ENCODE peak calls at places on chromosomes 16 and 17, in eight cellular contexts. One of them, this sample, is unnamed. For H3K4me1, the result is how much of the 10 kb centered on the place peaks cover.

GRCh38 chr16:49382916-49383315 is 9.3 kb downstream of the C16orf78 start:
- DNase-seq in breast epithelium: no peak
- DNase-seq in stomach: no peak
- DNase-seq in GM23338: peak
- DNase-seq in GM12878: no peak
- DNase-seq in upper lobe of left lung: no peak
- DNase-seq in esophagus muscularis mucosa: peak
- DNase-seq in sigmoid colon: no peak
- DNase-seq in this sample: peak

GRCh38 chr16:23907457-23907902 is 71.7 kb downstream of the PRKCB start:
- DNase-seq in breast epithelium: no peak
- DNase-seq in stomach: no peak
- DNase-seq in GM23338: no peak
- DNase-seq in GM12878: no peak
- DNase-seq in upper lobe of left lung: no peak
- DNase-seq in esophagus muscularis mucosa: no peak
- DNase-seq in sigmoid colon: no peak
- DNase-seq in this sample: no peak

GRCh38 chr17:8162232-8162996 is at the start of gene VAMP2:
- DNase-seq in breast epithelium: peak
- DNase-seq in stomach: peak
- DNase-seq in GM23338: peak
- DNase-seq in GM12878: no peak
- DNase-seq in upper lobe of left lung: peak
- DNase-seq in esophagus muscularis mucosa: no peak
- DNase-seq in sigmoid colon: peak
- DNase-seq in this sample: no peak

GRCh38 chr17:56902350-56902749 is 11.5 kb downstream of the TRIM25 start:
- DNase-seq in breast epithelium: no peak
- DNase-seq in stomach: no peak
- DNase-seq in GM23338: no peak
- DNase-seq in GM12878: no peak
- DNase-seq in upper lobe of left lung: no peak
- DNase-seq in esophagus muscularis mucosa: no peak
- DNase-seq in sigmoid colon: no peak
- DNase-seq in this sample: no peak

GRCh38 chr17:78491236-78492115 is 85.7 kb downstream of the DNAH17 start:
- DNase-seq in breast epithelium: no peak
- DNase-seq in stomach: no peak
- DNase-seq in GM23338: no peak
- DNase-seq in GM12878: no peak
- DNase-seq in upper lobe of left lung: no peak
- DNase-seq in esophagus muscularis mucosa: no peak
- DNase-seq in sigmoid colon: no peak
- DNase-seq in this sample: no peak

GRCh38 chr17:81341347-81342061 is 46.4 kb upstream of the SLC38A10 start:
- DNase-seq in breast epithelium: no peak
- DNase-seq in stomach: no peak
- DNase-seq in GM23338: peak
- DNase-seq in GM12878: no peak
- DNase-seq in upper lobe of left lung: no peak
- DNase-seq in esophagus muscularis mucosa: no peak
- DNase-seq in sigmoid colon: peak
- DNase-seq in this sample: no peak

GRCh38 chr17:8117367-8117979 is 841 bp downstream of the ALOXE3 start:
- DNase-seq in breast epithelium: no peak
- DNase-seq in stomach: no peak
- DNase-seq in GM23338: no peak
- DNase-seq in GM12878: no peak
- DNase-seq in upper lobe of left lung: no peak
- DNase-seq in esophagus muscularis mucosa: no peak
- DNase-seq in sigmoid colon: no peak
- DNase-seq in this sample: no peak

GRCh38 chr16:51556694-51557327 is 405.7 kb upstream of the SALL1 start:
- DNase-seq in breast epithelium: no peak
- DNase-seq in stomach: no peak
- DNase-seq in GM23338: no peak
- DNase-seq in GM12878: no peak
- DNase-seq in upper lobe of left lung: no peak
- DNase-seq in esophagus muscularis mucosa: peak
- DNase-seq in sigmoid colon: peak
- DNase-seq in this sample: no peak

GRCh38 chr16:50925758-50926357 is 184.0 kb downstream of the CYLD start:
- DNase-seq in breast epithelium: no peak
- DNase-seq in stomach: no peak
- DNase-seq in GM23338: no peak
- DNase-seq in GM12878: no peak
- DNase-seq in upper lobe of left lung: no peak
- DNase-seq in esophagus muscularis mucosa: no peak
- DNase-seq in sigmoid colon: no peak
- DNase-seq in this sample: no peak

GRCh38 chr17:32894245-32894644 is 17.3 kb upstream of the MYO1D start:
- DNase-seq in breast epithelium: no peak
- DNase-seq in stomach: no peak
- DNase-seq in GM23338: no peak
- DNase-seq in GM12878: no peak
- DNase-seq in upper lobe of left lung: no peak
- DNase-seq in esophagus muscularis mucosa: peak
- DNase-seq in sigmoid colon: no peak
- DNase-seq in this sample: peak

GRCh38 chr17:30238387-30239088 is 3.0 kb upstream of the SLC6A4 start:
- DNase-seq in breast epithelium: no peak
- DNase-seq in stomach: no peak
- DNase-seq in GM23338: peak
- DNase-seq in GM12878: no peak
- DNase-seq in upper lobe of left lung: no peak
- DNase-seq in esophagus muscularis mucosa: no peak
- DNase-seq in sigmoid colon: no peak
- DNase-seq in this sample: no peak

GRCh38 chr16:66292241-66292935 is 74.1 kb upstream of the CDH5 start:
- DNase-seq in breast epithelium: no peak
- DNase-seq in stomach: no peak
- DNase-seq in GM23338: no peak
- DNase-seq in GM12878: no peak
- DNase-seq in upper lobe of left lung: peak
- DNase-seq in esophagus muscularis mucosa: no peak
- DNase-seq in sigmoid colon: peak
- DNase-seq in this sample: peak

GRCh38 chr17:48392836-48393235 is 37.2 kb downstream of the SKAP1 start:
- DNase-seq in breast epithelium: no peak
- DNase-seq in stomach: no peak
- DNase-seq in GM23338: no peak
- DNase-seq in GM12878: no peak
- DNase-seq in upper lobe of left lung: no peak
- DNase-seq in esophagus muscularis mucosa: no peak
- DNase-seq in sigmoid colon: no peak
- DNase-seq in this sample: no peak

GRCh38 chr16:30756781-30757100 is 5.1 kb downstream of the CFAP119 start:
- DNase-seq in breast epithelium: no peak
- DNase-seq in stomach: no peak
- DNase-seq in GM23338: no peak
- DNase-seq in GM12878: no peak
- DNase-seq in upper lobe of left lung: no peak
- DNase-seq in esophagus muscularis mucosa: no peak
- DNase-seq in sigmoid colon: peak
- DNase-seq in this sample: no peak

GRCh38 chr16:75224683-75225082 is 5.9 kb downstream of the CTRB1 start:
- DNase-seq in breast epithelium: no peak
- DNase-seq in stomach: no peak
- DNase-seq in GM23338: peak
- DNase-seq in GM12878: no peak
- DNase-seq in upper lobe of left lung: no peak
- DNase-seq in esophagus muscularis mucosa: no peak
- DNase-seq in sigmoid colon: no peak
- DNase-seq in this sample: no peak

GRCh38 chr16:81551821-81552304 is 107.3 kb downstream of the CMIP start:
- DNase-seq in breast epithelium: no peak
- DNase-seq in stomach: no peak
- DNase-seq in GM23338: no peak
- DNase-seq in GM12878: no peak
- DNase-seq in upper lobe of left lung: no peak
- DNase-seq in esophagus muscularis mucosa: no peak
- DNase-seq in sigmoid colon: no peak
- DNase-seq in this sample: no peak

GRCh38 chr16:77551352-77551751 is 116.5 kb upstream of the ADAMTS18 start:
- DNase-seq in breast epithelium: no peak
- DNase-seq in stomach: no peak
- DNase-seq in GM23338: no peak
- DNase-seq in GM12878: no peak
- DNase-seq in upper lobe of left lung: no peak
- DNase-seq in esophagus muscularis mucosa: no peak
- DNase-seq in sigmoid colon: no peak
- DNase-seq in this sample: no peak

GRCh38 chr16:1874854-1875253 is 2.9 kb upstream of the MEIOB start:
- DNase-seq in breast epithelium: no peak
- DNase-seq in stomach: no peak
- DNase-seq in GM23338: no peak
- DNase-seq in GM12878: no peak
- DNase-seq in upper lobe of left lung: no peak
- DNase-seq in esophagus muscularis mucosa: no peak
- DNase-seq in sigmoid colon: no peak
- DNase-seq in this sample: no peak

GRCh38 chr16:86355538-86355937 is 154.8 kb upstream of the FOXF1 start:
- DNase-seq in breast epithelium: no peak
- DNase-seq in stomach: no peak
- DNase-seq in GM23338: no peak
- DNase-seq in GM12878: no peak
- DNase-seq in upper lobe of left lung: no peak
- DNase-seq in esophagus muscularis mucosa: no peak
- DNase-seq in sigmoid colon: no peak
- DNase-seq in this sample: no peak

GRCh38 chr17:19243838-19244237 is 6.7 kb downstream of the EPN2 start:
- DNase-seq in breast epithelium: no peak
- DNase-seq in stomach: no peak
- DNase-seq in GM23338: no peak
- DNase-seq in GM12878: no peak
- DNase-seq in upper lobe of left lung: no peak
- DNase-seq in esophagus muscularis mucosa: no peak
- DNase-seq in sigmoid colon: peak
- DNase-seq in this sample: no peak

GRCh38 chr16:89507219-89507833 is 877 bp upstream of the SPG7 start:
- DNase-seq in breast epithelium: no peak
- DNase-seq in stomach: peak
- DNase-seq in GM23338: no peak
- DNase-seq in GM12878: no peak
- DNase-seq in upper lobe of left lung: no peak
- DNase-seq in esophagus muscularis mucosa: no peak
- DNase-seq in sigmoid colon: no peak
- DNase-seq in this sample: no peak

GRCh38 chr16:49463529-49463928 is 89.9 kb downstream of the C16orf78 start:
- DNase-seq in breast epithelium: no peak
- DNase-seq in stomach: peak
- DNase-seq in GM23338: no peak
- DNase-seq in GM12878: peak
- DNase-seq in upper lobe of left lung: peak
- DNase-seq in esophagus muscularis mucosa: peak
- DNase-seq in sigmoid colon: peak
- DNase-seq in this sample: peak

DNA sequence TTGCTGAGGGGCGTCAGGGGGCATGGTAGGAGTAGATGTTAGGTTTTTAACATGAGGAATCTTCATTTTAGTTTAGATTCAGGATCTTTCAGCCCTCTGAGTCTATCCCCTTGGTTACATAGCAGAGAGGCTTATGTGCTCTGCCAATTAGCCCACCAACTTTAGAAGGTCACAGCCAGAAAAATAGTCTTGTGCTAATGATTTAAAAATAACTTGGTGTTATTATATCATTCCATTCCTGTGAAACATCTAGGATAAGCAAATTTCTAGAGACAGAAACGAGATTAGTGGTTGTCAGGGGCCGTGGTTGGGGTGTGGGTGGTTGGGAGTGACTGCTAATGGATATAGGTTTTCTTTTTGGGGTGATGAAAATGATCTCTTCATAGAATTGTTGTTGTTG is 183.7 kb downstream of the SNX29 start:
- DNase-seq in breast epithelium: no peak
- DNase-seq in stomach: no peak
- DNase-seq in GM23338: no peak
- DNase-seq in GM12878: no peak
- DNase-seq in upper lobe of left lung: no peak
- DNase-seq in esophagus muscularis mucosa: no peak
- DNase-seq in sigmoid colon: no peak
- DNase-seq in this sample: no peak
- H3K4me1 ChIP-seq in breast epithelium: under half
- H3K4me1 ChIP-seq in stomach: under half
- H3K4me1 ChIP-seq in GM23338: under half
- H3K4me1 ChIP-seq in GM12878: under half
- H3K4me1 ChIP-seq in upper lobe of left lung: under half
- H3K4me1 ChIP-seq in esophagus muscularis mucosa: under half
- H3K4me1 ChIP-seq in sigmoid colon: under half
- H3K4me1 ChIP-seq in this sample: under half

GRCh38 chr17:75069783-75070182 is 18.0 kb upstream of the SLC16A5 start:
- DNase-seq in breast epithelium: no peak
- DNase-seq in stomach: peak
- DNase-seq in GM23338: no peak
- DNase-seq in GM12878: no peak
- DNase-seq in upper lobe of left lung: no peak
- DNase-seq in esophagus muscularis mucosa: no peak
- DNase-seq in sigmoid colon: no peak
- DNase-seq in this sample: no peak
- TF ChIP-seq POLR2AphosphoS5 in breast epithelium: no peak
- TF ChIP-seq POLR2AphosphoS5 in stomach: no peak
- TF ChIP-seq POLR2AphosphoS5 in GM23338: no peak
- TF ChIP-seq POLR2AphosphoS5 in GM12878: no peak
- TF ChIP-seq POLR2AphosphoS5 in upper lobe of left lung: no peak
- TF ChIP-seq POLR2AphosphoS5 in esophagus muscularis mucosa: no peak
- TF ChIP-seq POLR2AphosphoS5 in sigmoid colon: no peak
- TF ChIP-seq POLR2AphosphoS5 in this sample: no peak

GRCh38 chr17:38877130-38877851 is 7.4 kb downstream of the LASP1 start:
- DNase-seq in breast epithelium: no peak
- DNase-seq in stomach: no peak
- DNase-seq in GM23338: peak
- DNase-seq in GM12878: no peak
- DNase-seq in upper lobe of left lung: no peak
- DNase-seq in esophagus muscularis mucosa: no peak
- DNase-seq in sigmoid colon: no peak
- DNase-seq in this sample: no peak
- H3K4me1 ChIP-seq in breast epithelium: half or more
- H3K4me1 ChIP-seq in stomach: half or more
- H3K4me1 ChIP-seq in GM23338: half or more
- H3K4me1 ChIP-seq in GM12878: under half
- H3K4me1 ChIP-seq in upper lobe of left lung: half or more
- H3K4me1 ChIP-seq in esophagus muscularis mucosa: half or more
- H3K4me1 ChIP-seq in sigmoid colon: half or more
- H3K4me1 ChIP-seq in this sample: half or more

GRCh38 chr16:13305019-13305755 is 403.8 kb downstream of the SHISA9 start:
- DNase-seq in breast epithelium: no peak
- DNase-seq in stomach: no peak
- DNase-seq in GM23338: no peak
- DNase-seq in GM12878: no peak
- DNase-seq in upper lobe of left lung: no peak
- DNase-seq in esophagus muscularis mucosa: no peak
- DNase-seq in sigmoid colon: no peak
- DNase-seq in this sample: no peak
- TF ChIP-seq POLR2AphosphoS5 in breast epithelium: no peak
- TF ChIP-seq POLR2AphosphoS5 in stomach: no peak
- TF ChIP-seq POLR2AphosphoS5 in GM23338: no peak
- TF ChIP-seq POLR2AphosphoS5 in GM12878: no peak
- TF ChIP-seq POLR2AphosphoS5 in upper lobe of left lung: no peak
- TF ChIP-seq POLR2AphosphoS5 in esophagus muscularis mucosa: no peak
- TF ChIP-seq POLR2AphosphoS5 in sigmoid colon: no peak
- TF ChIP-seq POLR2AphosphoS5 in this sample: no peak